ENCODE peak calls at places on chromosome 3, in seven cellular contexts. U, R, V, O, T, D and Z are unnamed samples.
A peak's percentile ranks its signal among the peaks of the same experiment; 100 is the strongest.

GRCh38 chr3:126130981-126131750 is 47.2 kb upstream of the SLC41A3 start:
- DNase-seq in U (no peak), R (no peak), V (no peak), O (no peak), T (no peak), D (no peak), Z (peak; percentile 11)

GRCh38 chr3:184380627-184381260 is 890 bp downstream of the CHRD start:
- DNase-seq in U (no peak), R (no peak), V (no peak), O (no peak), T (no peak), D (no peak), Z (no peak)

GRCh38 chr3:126132751-126133511 is 47.5 kb downstream of the ALDH1L1 start:
- DNase-seq in U (no peak), R (no peak), V (peak; percentile 33), O (peak; percentile 9), T (no peak), D (no peak), Z (no peak)

GRCh38 chr3:96813820-96814580 is 394 bp upstream of the EPHA6 start:
- DNase-seq in U (no peak), R (no peak), V (peak; percentile 48), O (peak; percentile 50), T (no peak), D (no peak), Z (peak; percentile 22)

GRCh38 chr3:72205297-72205696 is 420.3 kb upstream of the PROK2 start:
- DNase-seq in U (no peak), R (no peak), V (no peak), O (no peak), T (no peak), D (no peak), Z (no peak)

GRCh38 chr3:146929696-146930095 is 324.6 kb upstream of the PLSCR5 start:
- DNase-seq in U (no peak), R (no peak), V (no peak), O (no peak), T (no peak), D (no peak), Z (no peak)

GRCh38 chr3:160163259-160163878 is 61.9 kb upstream of the C3orf80 start:
- DNase-seq in U (no peak), R (no peak), V (peak; percentile 63), O (peak; percentile 36), T (no peak), D (peak; percentile 19), Z (no peak)

GRCh38 chr3:188974856-188975611 is 196.7 kb upstream of the TPRG1 start:
- DNase-seq in U (no peak), R (no peak), V (peak; percentile 46), O (no peak), T (no peak), D (peak; percentile 9), Z (no peak)

GRCh38 chr3:116299646-116300081 is 145.6 kb downstream of the LSAMP start:
- DNase-seq in U (no peak), R (no peak), V (no peak), O (no peak), T (no peak), D (no peak), Z (no peak)

GRCh38 chr3:159761377-159761776 is 227.3 kb upstream of the IL12A start:
- DNase-seq in U (no peak), R (no peak), V (peak; percentile 49), O (peak; percentile 48), T (peak; percentile 70), D (no peak), Z (no peak)

GRCh38 chr3:120560304-120561250 is 35.6 kb upstream of the NDUFB4 start:
- DNase-seq in U (no peak), R (no peak), V (no peak), O (no peak), T (no peak), D (no peak), Z (no peak)

GRCh38 chr3:149738891-149739290 is 13.4 kb downstream of the COMMD2 start:
- DNase-seq in U (no peak), R (no peak), V (no peak), O (no peak), T (no peak), D (no peak), Z (no peak)

GRCh38 chr3:156161172-156161571 is 40.8 kb downstream of the KCNAB1 start:
- DNase-seq in U (no peak), R (peak; percentile 4), V (no peak), O (no peak), T (no peak), D (no peak), Z (no peak)

GRCh38 chr3:114994554-114995341 is 152.3 kb downstream of the ZBTB20 start:
- DNase-seq in U (no peak), R (no peak), V (no peak), O (no peak), T (no peak), D (no peak), Z (no peak)

GRCh38 chr3:34140606-34141005 is 342.2 kb downstream of the PDCD6IP start:
- DNase-seq in U (no peak), R (no peak), V (peak; percentile 6), O (no peak), T (no peak), D (no peak), Z (no peak)

GRCh38 chr3:183583331-183584245 is 28.1 kb upstream of the KLHL6 start:
- DNase-seq in U (no peak), R (no peak), V (peak; percentile 19), O (no peak), T (no peak), D (no peak), Z (no peak)

DNA sequence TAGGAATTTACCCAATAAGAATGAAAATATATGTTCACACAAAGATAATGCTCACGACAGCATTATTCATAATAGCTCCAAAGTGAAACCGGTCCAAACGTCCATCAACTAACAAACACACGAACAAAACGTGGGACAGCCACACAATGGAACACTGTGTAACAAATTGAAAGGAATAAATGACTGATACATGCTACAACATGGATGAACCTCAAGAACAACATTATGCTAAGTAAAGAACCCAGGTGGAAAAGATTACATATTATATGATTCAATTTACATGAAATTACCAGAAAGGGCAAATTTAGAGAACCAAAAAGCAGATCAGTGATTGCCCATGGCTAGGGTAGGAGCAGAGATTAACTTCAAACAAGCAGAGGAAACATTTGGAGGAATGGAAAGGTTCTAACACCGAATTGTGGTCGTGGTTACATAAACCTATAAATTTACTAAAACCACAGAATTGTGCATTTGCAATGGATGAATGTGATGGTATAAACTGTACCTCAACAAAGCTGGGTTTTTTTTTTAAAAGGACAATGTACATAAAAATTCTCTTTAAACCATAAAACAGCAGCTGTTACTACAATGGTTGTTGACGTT is 76.3 kb downstream of the XXYLT1 start:
- DNase-seq in U (no peak), R (no peak), V (no peak), O (no peak), T (no peak), D (no peak), Z (no peak)
- H3K4me1 ChIP-seq in U (peaks cover 27% of the 10 kb centered on the region), R (no peaks in the 10 kb centered on the region), V (peaks cover 6% of the 10 kb centered on the region), O (peaks cover 20% of the 10 kb centered on the region), T (no peaks in the 10 kb centered on the region), D (no peaks in the 10 kb centered on the region), Z (no peaks in the 10 kb centered on the region)

GRCh38 chr3:196192036-196193001 is 18.9 kb downstream of the ZDHHC19 start:
- DNase-seq in U (no peak), R (peak; percentile 48), V (no peak), O (no peak), T (no peak), D (peak; percentile 27), Z (no peak)

GRCh38 chr3:196195664-196196255 is 15.4 kb downstream of the ZDHHC19 start:
- DNase-seq in U (no peak), R (no peak), V (no peak), O (no peak), T (no peak), D (no peak), Z (no peak)

GRCh38 chr3:196194542-196194915 is 16.7 kb downstream of the ZDHHC19 start:
- DNase-seq in U (no peak), R (no peak), V (no peak), O (no peak), T (no peak), D (no peak), Z (no peak)

GRCh38 chr3:196193037-196193737 is 18.0 kb downstream of the ZDHHC19 start:
- DNase-seq in U (no peak), R (no peak), V (no peak), O (no peak), T (no peak), D (no peak), Z (no peak)

GRCh38 chr3:196193738-196194541 is 17.3 kb downstream of the ZDHHC19 start:
- DNase-seq in U (no peak), R (no peak), V (no peak), O (no peak), T (no peak), D (no peak), Z (no peak)
- H3K27ac ChIP-seq in U (no peak overlapping the region), R (no peak overlapping the region), V (peak overlapping the region; percentile 39), O (no peak overlapping the region), T (no peak overlapping the region), D (no peak overlapping the region), Z (no peak overlapping the region)

GRCh38 chr3:112638327-112639020 is 2.5 kb downstream of the CCDC80 start:
- DNase-seq in U (no peak), R (no peak), V (peak; percentile 52), O (no peak), T (no peak), D (no peak), Z (no peak)
- H3K4me1 ChIP-seq in U (peaks cover 24% of the 10 kb centered on the region), R (no peaks in the 10 kb centered on the region), V (peaks cover 34% of the 10 kb centered on the region), O (peaks cover 47% of the 10 kb centered on the region), T (no peaks in the 10 kb centered on the region), D (no peaks in the 10 kb centered on the region), Z (peaks cover 6% of the 10 kb centered on the region)

GRCh38 chr3:194204036-194204792 is 68.3 kb downstream of the HES1 start:
- DNase-seq in U (no peak), R (no peak), V (no peak), O (no peak), T (no peak), D (no peak), Z (no peak)
- H3K27ac ChIP-seq in U (peak overlapping the region; percentile 64), R (no peak overlapping the region), V (no peak overlapping the region), O (peak overlapping the region; percentile 95), T (peak overlapping the region; percentile 86), D (peak overlapping the region; percentile 18), Z (peak overlapping the region; percentile 3)

GRCh38 chr3:187967982-187968381 is 186.0 kb upstream of the LPP start:
- DNase-seq in U (no peak), R (no peak), V (no peak), O (no peak), T (no peak), D (no peak), Z (no peak)
- H3K4me1 ChIP-seq in U (peaks cover 7% of the 10 kb centered on the region), R (no peaks in the 10 kb centered on the region), V (no peaks in the 10 kb centered on the region), O (peaks cover 46% of the 10 kb centered on the region), T (no peaks in the 10 kb centered on the region), D (peaks cover 4% of the 10 kb centered on the region), Z (peaks cover 5% of the 10 kb centered on the region)

GRCh38 chr3:43369404-43370345 is 83.3 kb downstream of the SNRK start:
- DNase-seq in U (no peak), R (no peak), V (no peak), O (no peak), T (no peak), D (no peak), Z (no peak)

GRCh38 chr3:43373588-43373935 is 87.2 kb downstream of the SNRK start:
- DNase-seq in U (no peak), R (no peak), V (peak; percentile 47), O (no peak), T (no peak), D (no peak), Z (no peak)

GRCh38 chr3:43371494-43371893 is 85.2 kb downstream of the SNRK start:
- DNase-seq in U (no peak), R (no peak), V (no peak), O (no peak), T (no peak), D (no peak), Z (no peak)

GRCh38 chr3:43372007-43372754 is 85.8 kb downstream of the SNRK start:
- DNase-seq in U (no peak), R (no peak), V (no peak), O (no peak), T (no peak), D (no peak), Z (no peak)

GRCh38 chr3:43372809-43373587 is 86.7 kb downstream of the SNRK start:
- DNase-seq in U (no peak), R (no peak), V (no peak), O (no peak), T (no peak), D (no peak), Z (no peak)
- H3K27ac ChIP-seq in U (no peak overlapping the region), R (no peak overlapping the region), V (no peak overlapping the region), O (no peak overlapping the region), T (no peak overlapping the region), D (no peak overlapping the region), Z (no peak overlapping the region)